ENCODE peak calls at places on chromosomes 1 and 21, in ten cellular contexts. K is adrenal gland; N is IMR-90; G is upper lobe of right lung; Y is K562; V is CD8-positive, alpha-beta T cell; Z is transverse colon; U is naive thymus-derived CD4-positive, alpha-beta T cell; O is Peyer's patch; W is effector memory CD4-positive, alpha-beta T cell. J is an unnamed sample.

GRCh38 chr1:215749423-215749822 is 182.3 kb downstream of the KCTD3 start:
- DNase-seq in V (no peak), N (peak; percentile 90), O (no peak), K (no peak), Y (no peak), G (no peak), W (no peak), U (no peak), Z (no peak), J (no peak)

GRCh38 chr1:41626616-41627375 is 142.3 kb upstream of the EDN2 start:
- DNase-seq in Z (no peak), O (no peak), K (no peak), N (peak; percentile 31), G (no peak), Y (no peak), W (no peak), U (no peak), V (no peak), J (no peak)

GRCh38 chr1:29820401-29820800 is 584.1 kb downstream of the PTPRU start:
- DNase-seq in U (no peak), Z (no peak), V (no peak), K (no peak), N (no peak), G (no peak), Y (no peak), W (no peak), O (no peak), J (no peak)

GRCh38 chr1:177256153-177256814 is 85.5 kb downstream of the BRINP2 start:
- DNase-seq in G (peak; percentile 82), U (no peak), W (no peak), O (peak; percentile 73), Y (peak; percentile 33), N (peak; percentile 81), V (no peak), K (peak; percentile 72), Z (peak; percentile 38), J (no peak)

GRCh38 chr1:194102607-194103006 is 916.2 kb upstream of the B3GALT2 start:
- DNase-seq in N (peak; percentile 4), Z (no peak), Y (no peak), K (no peak), G (no peak), V (no peak), U (no peak), W (no peak), O (no peak), J (peak; percentile 15)

GRCh38 chr1:205009666-205010065 is 33.3 kb upstream of the CNTN2 start:
- DNase-seq in Z (no peak), O (no peak), G (no peak), U (no peak), N (no peak), K (no peak), Y (no peak), V (no peak), W (no peak), J (no peak)

GRCh38 chr1:11052839-11053757 is 6.1 kb upstream of the MASP2 start:
- DNase-seq in V (no peak), U (no peak), G (no peak), W (no peak), O (no peak), N (no peak), Y (peak; percentile 64), K (no peak), Z (peak; percentile 21), J (no peak)

GRCh38 chr1:15172405-15173259 is 19.1 kb downstream of the TMEM51 start:
- DNase-seq in O (no peak), U (no peak), Y (no peak), V (no peak), Z (no peak), W (no peak), N (peak; percentile 51), K (no peak), G (peak; percentile 6), J (no peak)

GRCh38 chr21:15128267-15128666 is 63.5 kb upstream of the NRIP1 start:
- DNase-seq in V (no peak), W (no peak), K (no peak), G (no peak), Z (no peak), O (no peak), Y (no peak), N (no peak), U (no peak), J (no peak)

GRCh38 chr1:75130312-75130677 is 3.9 kb upstream of the LHX8 start:
- DNase-seq in N (no peak), K (no peak), Z (no peak), U (no peak), W (no peak), Y (no peak), V (no peak), G (no peak), O (no peak), J (no peak)

GRCh38 chr1:75129660-75130311 is 4.4 kb upstream of the LHX8 start:
- DNase-seq in O (no peak), G (no peak), U (no peak), Z (no peak), K (no peak), N (no peak), W (no peak), Y (no peak), V (no peak), J (no peak)

GRCh38 chr1:75132421-75133381 is 1.5 kb upstream of the LHX8 start:
- DNase-seq in K (no peak), O (no peak), V (no peak), Z (no peak), W (no peak), Y (no peak), U (no peak), N (no peak), G (no peak), J (no peak)

GRCh38 chr1:75130865-75131592 is 3.2 kb upstream of the LHX8 start:
- DNase-seq in G (no peak), Z (no peak), K (no peak), O (no peak), Y (no peak), N (no peak), U (no peak), W (no peak), V (no peak), J (no peak)

GRCh38 chr1:75131593-75132420 is 2.4 kb upstream of the LHX8 start:
- DNase-seq in G (no peak), K (no peak), V (no peak), Y (no peak), U (no peak), W (no peak), O (no peak), Z (no peak), N (no peak), J (no peak)
- H3K4me3 ChIP-seq in G (no peak overlapping the region), K (no peak overlapping the region), V (no peak overlapping the region), Y (no peak overlapping the region), U (no peak overlapping the region), W (no peak overlapping the region), O (no peak overlapping the region), Z (no peak overlapping the region), N (no peak overlapping the region), J (no peak overlapping the region)

GRCh38 chr1:201944639-201945038 is 1.7 kb downstream of the LMOD1 start:
- DNase-seq in G (no peak), K (no peak), U (no peak), O (no peak), N (peak; percentile 21), Y (no peak), Z (no peak), V (no peak), W (no peak), J (no peak)
- H3K27ac ChIP-seq in G (no peak overlapping the region), K (no peak overlapping the region), U (no peak overlapping the region), O (peak overlapping the region; percentile 88), N (peak overlapping the region; percentile 0), Y (no peak overlapping the region), Z (peak overlapping the region; percentile 84), V (no peak overlapping the region), W (no peak overlapping the region), J (no peak overlapping the region)

GRCh38 chr1:35788139-35788538 is 18.4 kb upstream of the CLSPN start:
- DNase-seq in Y (no peak), K (no peak), W (no peak), Z (no peak), N (no peak), G (no peak), O (no peak), U (no peak), V (no peak), J (no peak)
- H3K4me1 ChIP-seq in Y (peaks cover 16% of the 10 kb centered on the region), K (no peaks in the 10 kb centered on the region), W (no peaks in the 10 kb centered on the region), Z (no peaks in the 10 kb centered on the region), N (no peaks in the 10 kb centered on the region), G (no peaks in the 10 kb centered on the region), O (no peaks in the 10 kb centered on the region), U (no peaks in the 10 kb centered on the region), V (no peaks in the 10 kb centered on the region), J (no peaks in the 10 kb centered on the region)

GRCh38 chr21:41769521-41769920 is 2.7 kb upstream of the RIPK4 start:
- DNase-seq in U (no peak), Y (no peak), V (no peak), O (no peak), W (no peak), K (no peak), G (peak; percentile 31), Z (no peak), N (no peak), J (no peak)

GRCh38 chr21:41769933-41770332 is 3.1 kb upstream of the RIPK4 start:
- DNase-seq in V (no peak), K (no peak), Z (peak; percentile 35), U (no peak), O (peak; percentile 66), Y (no peak), G (no peak), W (no peak), N (no peak), J (no peak)

GRCh38 chr21:41768371-41769042 is 1.7 kb upstream of the RIPK4 start:
- DNase-seq in N (peak; percentile 85), W (no peak), K (no peak), U (peak; percentile 31), Z (peak; percentile 84), G (peak; percentile 67), Y (no peak), O (peak; percentile 90), V (no peak), J (peak; percentile 26)

GRCh38 chr21:41767606-41768370 is 936 bp upstream of the RIPK4 start:
- DNase-seq in K (no peak), Z (no peak), G (no peak), W (no peak), N (peak; percentile 17), U (no peak), O (no peak), V (no peak), Y (no peak), J (peak; percentile 34)

DNA sequence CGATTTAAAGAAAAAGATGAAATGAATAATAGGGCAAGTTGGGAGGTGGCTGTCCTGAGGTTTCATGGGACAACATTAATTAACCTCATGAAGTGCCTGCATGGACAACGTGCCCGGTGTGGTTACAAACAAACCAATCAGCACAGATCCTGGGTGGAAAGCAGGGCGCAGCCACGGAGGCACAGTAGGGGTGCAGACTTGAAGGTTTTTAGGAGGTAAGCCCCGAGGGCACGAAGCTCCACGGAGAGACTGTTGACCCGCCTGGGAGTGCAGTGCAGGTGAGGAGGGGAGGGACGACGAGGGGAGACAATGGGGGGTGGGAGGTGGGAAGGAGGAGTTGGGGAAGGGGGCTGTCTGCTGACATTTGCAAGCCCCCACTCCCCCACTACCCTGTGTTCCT is 2.3 kb upstream of the RIPK4 start:
- DNase-seq in K (no peak), U (no peak), Y (no peak), O (no peak), V (no peak), W (no peak), G (peak; percentile 58), Z (no peak), N (no peak), J (no peak)
- H3K4me3 ChIP-seq in K (no peak overlapping the region), U (peak overlapping the region; percentile 64), Y (no peak overlapping the region), O (no peak overlapping the region), V (peak overlapping the region; percentile 40), W (peak overlapping the region; percentile 48), G (peak overlapping the region; percentile 36), Z (peak overlapping the region; percentile 11), N (peak overlapping the region; percentile 4), J (peak overlapping the region; percentile 74)

GRCh38 chr1:91844862-91845528 is 41.0 kb downstream of the TGFBR3 start:
- DNase-seq in O (no peak), W (no peak), N (peak; percentile 94), V (no peak), G (no peak), U (no peak), K (peak; percentile 55), Y (no peak), Z (no peak), J (no peak)
- H3K27ac ChIP-seq in O (peak overlapping the region; percentile 67), W (no peak overlapping the region), N (peak overlapping the region; percentile 59), V (no peak overlapping the region), G (peak overlapping the region; percentile 70), U (no peak overlapping the region), K (peak overlapping the region; percentile 80), Y (no peak overlapping the region), Z (peak overlapping the region; percentile 71), J (no peak overlapping the region)